ENCODE peak calls at places on chromosomes 12 and 14, in nine cellular contexts. L, V, O, F, N, K, I, C and W are unnamed samples.

GRCh38 chr12:15856097-15856982 is 25.8 kb upstream of the STRAP start:
- DNase-seq in V (peak), C (no peak), L (no peak), F (peak), I (peak), O (no peak), N (peak), K (peak), W (peak)

GRCh38 chr12:89680409-89680808 is 28.2 kb downstream of the ATP2B1 start:
- DNase-seq in C (no peak), I (no peak), K (no peak), F (no peak), O (no peak), L (no peak), V (no peak), N (no peak), W (no peak)

GRCh38 chr12:20963762-20964161 is 153.3 kb downstream of the SLCO1B3 start:
- DNase-seq in I (no peak), C (no peak), F (no peak), K (no peak), L (no peak), N (no peak), V (peak), O (no peak), W (no peak)

GRCh38 chr14:65972891-65973290 is 513.3 kb upstream of the CCDC196 start:
- DNase-seq in L (no peak), F (peak), V (no peak), C (no peak), O (no peak), K (no peak), I (no peak), N (no peak), W (no peak)

GRCh38 chr12:19706936-19707335 is 267.6 kb downstream of the AEBP2 start:
- DNase-seq in C (no peak), L (no peak), N (no peak), O (no peak), K (no peak), V (no peak), I (no peak), F (no peak), W (no peak)

GRCh38 chr14:29885988-29886387 is 41.7 kb downstream of the PRKD1 start:
- DNase-seq in I (no peak), C (no peak), L (no peak), N (no peak), V (no peak), O (no peak), K (no peak), F (no peak), W (no peak)

GRCh38 chr14:105576525-105577088 is 50.2 kb downstream of the TMEM121 start:
- DNase-seq in C (no peak), I (no peak), F (no peak), K (no peak), O (no peak), V (no peak), L (no peak), N (no peak), W (no peak)

GRCh38 chr12:48199784-48200198 is 3.3 kb downstream of the OR10AD1 start:
- DNase-seq in V (no peak), N (no peak), O (no peak), C (no peak), I (no peak), F (peak), L (no peak), K (peak), W (no peak)

GRCh38 chr12:123571343-123571813 is 13.0 kb upstream of the TMED2 start:
- DNase-seq in I (peak), L (no peak), O (no peak), N (no peak), V (no peak), F (peak), K (peak), C (no peak), W (peak)